ENCODE peak calls at places on chromosomes 5 and 9, in five cellular contexts. Q, L, O, W and U are unnamed samples.
A peak's percentile ranks its signal among the peaks of the same experiment; 100 is the strongest.

GRCh38 chr5:2602451-2603045 is 148.9 kb downstream of the IRX2 start:
- DNase-seq in L (no peak), O (no peak), Q (no peak), W (no peak), U (no peak)

GRCh38 chr9:136403915-136404800 is 4.2 kb upstream of the SNAPC4 start:
- DNase-seq in Q (no peak), O (peak; percentile 58), W (no peak), L (no peak), U (no peak)

GRCh38 chr5:115439639-115440038 is 104.9 kb downstream of the FEM1C start:
- DNase-seq in L (no peak), O (no peak), Q (no peak), W (no peak), U (no peak)

GRCh38 chr9:77221431-77221830 is 44.1 kb downstream of the VPS13A start:
- DNase-seq in Q (no peak), O (no peak), L (no peak), W (no peak), U (no peak)

GRCh38 chr5:111507276-111507675 is 5.1 kb downstream of the STARD4 start:
- DNase-seq in Q (no peak), L (no peak), O (no peak), W (no peak), U (no peak)

GRCh38 chr5:176847726-176848290 is 37.4 kb downstream of the UNC5A start:
- DNase-seq in L (no peak), O (no peak), W (no peak), Q (no peak), U (no peak)

GRCh38 chr9:129270205-129270604 is 92.1 kb upstream of the IER5L start:
- DNase-seq in W (no peak), O (peak; percentile 63), Q (no peak), L (no peak), U (peak; percentile 70)

GRCh38 chr5:59174248-59174844 is 591.5 kb downstream of the RAB3C start:
- DNase-seq in Q (peak; percentile 10), O (no peak), W (peak; percentile 54), L (peak; percentile 71), U (no peak)

GRCh38 chr9:106588601-106589000 is 274.4 kb upstream of the ZNF462 start:
- DNase-seq in L (peak; percentile 78), W (no peak), O (no peak), Q (peak; percentile 33), U (no peak)

GRCh38 chr9:36729902-36730301 is 157.2 kb downstream of the MELK start:
- DNase-seq in O (no peak), Q (no peak), W (no peak), L (no peak), U (no peak)

GRCh38 chr9:15311607-15312006 is 4.6 kb upstream of the TTC39B start:
- DNase-seq in Q (no peak), W (no peak), O (no peak), L (no peak), U (no peak)

GRCh38 chr5:59042201-59042600 is 459.3 kb downstream of the RAB3C start:
- DNase-seq in L (no peak), O (no peak), Q (peak; percentile 65), W (peak; percentile 14), U (no peak)

GRCh38 chr5:156037151-156037909 is 289.6 kb upstream of the SGCD start:
- DNase-seq in Q (no peak), O (no peak), W (no peak), L (peak; percentile 14), U (no peak)

GRCh38 chr5:91190333-91190680 is 192.8 kb downstream of the ARRDC3 start:
- DNase-seq in O (no peak), Q (no peak), W (no peak), L (no peak), U (no peak)

GRCh38 chr9:125460883-125461475 is 199.4 kb downstream of the GAPVD1 start:
- DNase-seq in Q (peak; percentile 60), O (no peak), W (peak; percentile 86), L (no peak), U (no peak)

GRCh38 chr5:168721966-168722365 is 142.8 kb upstream of the PANK3 start:
- DNase-seq in L (no peak), O (no peak), W (no peak), Q (no peak), U (no peak)